ENCODE peak calls at places on chromosomes 5 and 9, in eight cellular contexts. D is substantia nigra, G is T-helper 9 cell, P is NCI-H2081, Y is SK-N-DZ, U is HCEC 1CT, W is cerebellum, Q is GM04503. N is an unnamed sample.

GRCh38 chr9:136776947-136777346 is 12.6 kb upstream of the LCN15 start:
- DNase-seq in P (no peak), G (no peak), W (no peak), Q (no peak), U (no peak), Y (no peak), D (no peak), N (no peak)

GRCh38 chr5:162221884-162222283 is 154.3 kb downstream of the GABRG2 start:
- DNase-seq in D (no peak), W (no peak), P (no peak), U (no peak), Q (no peak), G (no peak), Y (no peak), N (no peak)

GRCh38 chr5:43121565-43122484 is 1.1 kb downstream of the ZNF131 start:
- DNase-seq in G (no peak), P (peak), Y (peak), Q (peak), W (peak), U (peak), D (peak), N (no peak)

GRCh38 chr9:1051286-1052118 is 1.3 kb downstream of the DMRT2 start:
- DNase-seq in Y (no peak), D (peak), Q (no peak), U (no peak), W (no peak), P (no peak), G (no peak), N (no peak)

GRCh38 chr5:119524461-119524860 is 72.2 kb downstream of the HSD17B4 start:
- DNase-seq in P (no peak), G (no peak), W (no peak), Y (no peak), D (no peak), U (no peak), Q (no peak), N (no peak)

GRCh38 chr5:132751444-132751843 is 4.2 kb downstream of the CCNI2 start:
- DNase-seq in G (no peak), Y (no peak), W (no peak), D (no peak), Q (peak), U (no peak), P (no peak), N (no peak)

GRCh38 chr9:93218161-93218560 is 34.2 kb downstream of the WNK2 start:
- DNase-seq in U (no peak), Y (no peak), P (no peak), Q (no peak), D (no peak), G (no peak), W (no peak), N (no peak)

GRCh38 chr9:100598641-100599145 is 20.8 kb downstream of the CAVIN4 start:
- DNase-seq in D (peak), W (peak), U (peak), Q (no peak), P (peak), Y (peak), G (peak), N (no peak)

GRCh38 chr5:9512452-9512851 is 33.4 kb downstream of the SEMA5A start:
- DNase-seq in G (no peak), W (no peak), P (no peak), D (no peak), U (no peak), Q (no peak), Y (no peak), N (no peak)

GRCh38 chr9:7433508-7434292 is 365.9 kb downstream of the DMAC1 start:
- DNase-seq in P (no peak), G (no peak), Y (no peak), D (no peak), U (no peak), W (no peak), Q (no peak), N (no peak)

GRCh38 chr9:8649807-8650206 is 850.2 kb upstream of the DMAC1 start:
- DNase-seq in G (no peak), D (peak), P (no peak), Y (no peak), Q (no peak), W (no peak), U (no peak), N (no peak)

GRCh38 chr9:130715270-130716077 is 21.9 kb downstream of the EXOSC2 start:
- DNase-seq in G (no peak), U (peak), Y (no peak), Q (no peak), D (no peak), P (no peak), W (no peak), N (no peak)